ENCODE peak calls at places on chromosome X, in nine cellular contexts. O is stimulated activated CD4-positive, alpha-beta T cell treated with anti-CD3 and anti-CD28 coated beads, Interleukin-1b, Interleukin-23, amount 100 ng/mL, for 24 hours; X is AG04449; P is activated naive CD4-positive, alpha-beta T cell; L is astrocyte of the spinal cord; F is GM04503; U is mesendoderm; Z is astrocyte; S is left cardiac atrium. J is an unnamed sample.

GRCh38 chrX:30995705-30996104 is 76.1 kb downstream of the FTHL17 start:
- DNase-seq in O (no peak), F (no peak), U (no peak), X (no peak), Z (no peak), S (no peak), P (no peak), L (no peak), J (no peak)

GRCh38 chrX:129115104-129115503 is 408.2 kb downstream of the SMARCA1 start:
- DNase-seq in L (no peak), F (no peak), X (no peak), U (peak), S (no peak), P (no peak), O (no peak), Z (no peak), J (no peak)

GRCh38 chrX:261858-262390 is 19.3 kb upstream of the PLCXD1 start:
- DNase-seq in F (no peak), P (no peak), O (no peak), X (no peak), U (peak), L (no peak), Z (no peak), S (peak), J (no peak)

GRCh38 chrX:40016702-40017101 is 81.1 kb downstream of the BCOR start:
- DNase-seq in F (no peak), Z (no peak), U (no peak), X (no peak), P (no peak), S (no peak), O (no peak), L (no peak), J (no peak)

GRCh38 chrX:150575415-150575814 is 7.0 kb downstream of the MTM1 start:
- DNase-seq in U (no peak), F (no peak), L (no peak), O (peak), Z (peak), P (no peak), S (no peak), X (no peak), J (no peak)

GRCh38 chrX:5852941-5853340 is 375.7 kb downstream of the NLGN4X start:
- DNase-seq in X (no peak), L (no peak), O (no peak), P (no peak), F (no peak), Z (no peak), S (no peak), U (no peak), J (no peak)

GRCh38 chrX:115452256-115452655 is 108.7 kb upstream of the PLS3 start:
- DNase-seq in X (no peak), S (no peak), U (no peak), P (no peak), F (no peak), L (no peak), Z (peak), O (no peak), J (no peak)

GRCh38 chrX:142089193-142089592 is 115.9 kb downstream of the MAGEC2 start:
- DNase-seq in O (no peak), Z (peak), U (peak), L (peak), X (no peak), S (no peak), F (no peak), P (no peak), J (no peak)

GRCh38 chrX:34275710-34276109 is 143.6 kb upstream of the FAM47A start:
- DNase-seq in S (no peak), L (no peak), P (no peak), F (no peak), X (no peak), U (peak), Z (no peak), O (no peak), J (no peak)

GRCh38 chrX:131068945-131069719 is 11.0 kb downstream of the ARHGAP36 start:
- DNase-seq in U (peak), X (no peak), F (no peak), O (peak), Z (no peak), L (no peak), S (no peak), P (no peak), J (no peak)